ENCODE peak calls at places on chromosomes 1 and 21, in six cellular contexts. One of them, this sample, is unnamed. For H3K9me3, the result is how much of the 10 kb centered on the place peaks cover.

GRCh38 chr1:19123837-19124236 is 86.2 kb downstream of the UBR4 start:
- DNase-seq in BE2C: no peak
- DNase-seq in neural progenitor cell: no peak
- DNase-seq in uterus: no peak
- DNase-seq in hepatocyte: no peak
- DNase-seq in cardiac muscle cell: peak
- DNase-seq in this sample: no peak

GRCh38 chr1:198519639-198520501 is 20.6 kb downstream of the ATP6V1G3 start:
- DNase-seq in BE2C: no peak
- DNase-seq in neural progenitor cell: no peak
- DNase-seq in uterus: no peak
- DNase-seq in hepatocyte: no peak
- DNase-seq in cardiac muscle cell: peak
- DNase-seq in this sample: no peak

GRCh38 chr21:34046917-34047316 is 26.5 kb upstream of the MRPS6 start:
- DNase-seq in BE2C: no peak
- DNase-seq in neural progenitor cell: no peak
- DNase-seq in uterus: no peak
- DNase-seq in hepatocyte: no peak
- DNase-seq in cardiac muscle cell: no peak
- DNase-seq in this sample: no peak

GRCh38 chr1:183147735-183148134 is 38.3 kb upstream of the LAMC2 start:
- DNase-seq in BE2C: no peak
- DNase-seq in neural progenitor cell: no peak
- DNase-seq in uterus: no peak
- DNase-seq in hepatocyte: no peak
- DNase-seq in cardiac muscle cell: peak
- DNase-seq in this sample: no peak

GRCh38 chr1:76190749-76191424 is 116.3 kb downstream of the ST6GALNAC3 start:
- DNase-seq in BE2C: no peak
- DNase-seq in neural progenitor cell: no peak
- DNase-seq in uterus: no peak
- DNase-seq in hepatocyte: no peak
- DNase-seq in cardiac muscle cell: no peak
- DNase-seq in this sample: no peak

GRCh38 chr1:43279666-43280065 is 5.7 kb downstream of the C1orf210 start:
- DNase-seq in BE2C: no peak
- DNase-seq in neural progenitor cell: no peak
- DNase-seq in uterus: no peak
- DNase-seq in hepatocyte: no peak
- DNase-seq in cardiac muscle cell: no peak
- DNase-seq in this sample: no peak

GRCh38 chr1:37476460-37477197 is 2.2 kb downstream of the ZC3H12A start:
- DNase-seq in BE2C: peak
- DNase-seq in neural progenitor cell: no peak
- DNase-seq in uterus: peak
- DNase-seq in hepatocyte: peak
- DNase-seq in cardiac muscle cell: peak
- DNase-seq in this sample: no peak

GRCh38 chr1:51519048-51519856 is at the start of gene EPS15:
- DNase-seq in BE2C: peak
- DNase-seq in neural progenitor cell: peak
- DNase-seq in uterus: peak
- DNase-seq in hepatocyte: peak
- DNase-seq in cardiac muscle cell: peak
- DNase-seq in this sample: peak

GRCh38 chr1:244273845-244274619 is 177.7 kb downstream of the ADSS2 start:
- DNase-seq in BE2C: peak
- DNase-seq in neural progenitor cell: no peak
- DNase-seq in uterus: peak
- DNase-seq in hepatocyte: peak
- DNase-seq in cardiac muscle cell: peak
- DNase-seq in this sample: no peak

GRCh38 chr1:22531251-22531650 is 32.0 kb upstream of the EPHA8 start:
- DNase-seq in BE2C: no peak
- DNase-seq in neural progenitor cell: no peak
- DNase-seq in uterus: no peak
- DNase-seq in hepatocyte: no peak
- DNase-seq in cardiac muscle cell: no peak
- DNase-seq in this sample: no peak

GRCh38 chr1:109239047-109239579 is 10.2 kb upstream of the CELSR2 start:
- DNase-seq in BE2C: no peak
- DNase-seq in neural progenitor cell: no peak
- DNase-seq in uterus: no peak
- DNase-seq in hepatocyte: no peak
- DNase-seq in cardiac muscle cell: no peak
- DNase-seq in this sample: no peak

GRCh38 chr21:37338671-37339526 is 27.7 kb upstream of the DYRK1A start:
- DNase-seq in BE2C: peak
- DNase-seq in neural progenitor cell: no peak
- DNase-seq in uterus: peak
- DNase-seq in hepatocyte: peak
- DNase-seq in cardiac muscle cell: peak
- DNase-seq in this sample: peak

GRCh38 chr1:171468120-171468790 is 17.1 kb upstream of the PRRC2C start:
- DNase-seq in BE2C: no peak
- DNase-seq in neural progenitor cell: no peak
- DNase-seq in uterus: no peak
- DNase-seq in hepatocyte: no peak
- DNase-seq in cardiac muscle cell: peak
- DNase-seq in this sample: no peak

GRCh38 chr1:151790940-151791651 is 796 bp upstream of the TDRKH start:
- DNase-seq in BE2C: peak
- DNase-seq in neural progenitor cell: peak
- DNase-seq in uterus: no peak
- DNase-seq in hepatocyte: peak
- DNase-seq in cardiac muscle cell: no peak
- DNase-seq in this sample: peak

GRCh38 chr1:151787689-151788088 is 2.6 kb downstream of the TDRKH start:
- DNase-seq in BE2C: no peak
- DNase-seq in neural progenitor cell: no peak
- DNase-seq in uterus: no peak
- DNase-seq in hepatocyte: no peak
- DNase-seq in cardiac muscle cell: no peak
- DNase-seq in this sample: no peak

DNA sequence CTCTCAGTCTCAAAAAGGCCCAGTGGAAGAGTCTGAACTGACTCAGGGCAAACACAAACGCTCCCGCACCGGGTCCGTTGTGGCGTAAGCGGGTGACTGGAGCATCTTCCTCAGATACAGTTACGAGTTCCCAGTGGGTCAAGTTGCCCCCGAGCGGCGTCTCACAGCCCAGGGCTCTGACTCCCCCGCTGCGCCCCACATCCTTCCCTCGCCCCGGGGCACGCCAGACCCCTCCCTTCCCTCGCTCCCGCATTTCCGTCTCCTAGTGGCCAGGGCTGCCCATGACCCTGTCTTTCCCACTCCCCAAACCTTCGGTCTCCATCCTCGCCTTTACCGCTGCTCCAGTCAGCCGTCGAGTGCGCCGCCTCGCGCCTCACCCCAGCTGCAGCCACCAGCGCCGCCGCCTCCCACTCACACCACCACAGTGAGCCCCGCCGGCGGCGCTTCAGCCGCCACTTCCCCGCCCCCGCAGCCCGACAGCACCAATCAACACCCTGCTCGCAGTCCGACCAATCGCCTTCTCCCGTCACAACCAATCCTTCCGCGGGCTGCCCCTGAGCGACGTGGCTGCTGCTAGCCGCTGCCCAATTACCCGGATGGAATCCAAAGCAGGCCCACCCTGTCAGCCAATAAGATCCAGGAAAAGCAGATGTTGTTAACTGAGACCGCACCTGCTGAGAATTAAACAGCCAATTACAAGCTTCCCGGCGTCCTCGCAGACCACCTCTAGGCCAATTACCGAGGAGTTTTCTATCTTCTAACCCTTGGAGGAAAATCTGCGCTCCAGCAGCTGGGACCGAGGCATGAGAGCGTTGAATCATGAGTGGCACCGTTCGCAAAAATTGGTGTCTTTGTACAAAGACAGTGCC is at the start of gene TDRKH:
- DNase-seq in BE2C: peak
- DNase-seq in neural progenitor cell: peak
- DNase-seq in uterus: peak
- DNase-seq in hepatocyte: peak
- DNase-seq in cardiac muscle cell: peak
- DNase-seq in this sample: peak
- TF ChIP-seq CTCF in BE2C: peak
- TF ChIP-seq CTCF in neural progenitor cell: peak
- TF ChIP-seq CTCF in uterus: no peak
- TF ChIP-seq CTCF in hepatocyte: no peak
- TF ChIP-seq CTCF in cardiac muscle cell: no peak
- TF ChIP-seq CTCF in this sample: peak

GRCh38 chr1:938711-939504 is 15.2 kb downstream of the SAMD11 start:
- DNase-seq in BE2C: no peak
- DNase-seq in neural progenitor cell: peak
- DNase-seq in uterus: no peak
- DNase-seq in hepatocyte: no peak
- DNase-seq in cardiac muscle cell: no peak
- DNase-seq in this sample: no peak
- H3K9me3 ChIP-seq in BE2C: under half
- H3K9me3 ChIP-seq in neural progenitor cell: under half
- H3K9me3 ChIP-seq in uterus: under half
- H3K9me3 ChIP-seq in hepatocyte: under half
- H3K9me3 ChIP-seq in cardiac muscle cell: under half
- H3K9me3 ChIP-seq in this sample: under half

DNA sequence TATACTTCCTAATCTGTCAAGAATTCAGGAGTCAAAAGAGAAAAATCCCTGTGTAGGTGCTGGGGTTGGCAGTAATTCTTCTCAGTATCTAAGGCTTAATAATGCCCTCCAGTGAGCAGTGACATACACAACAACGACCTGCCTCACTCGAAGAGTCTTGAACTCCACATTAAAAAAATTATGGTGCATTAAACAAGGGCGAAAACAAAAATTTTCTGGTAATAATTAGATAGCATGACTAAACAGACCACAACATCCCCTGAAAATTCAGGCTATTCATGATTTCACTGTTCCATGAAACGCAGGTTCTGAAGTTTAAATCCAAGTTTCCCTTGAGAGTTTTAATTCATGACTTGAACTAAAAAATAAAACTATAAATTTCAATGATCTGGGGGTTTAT is 5.1 kb downstream of the SRSF4 start:
- DNase-seq in BE2C: no peak
- DNase-seq in neural progenitor cell: no peak
- DNase-seq in uterus: no peak
- DNase-seq in hepatocyte: no peak
- DNase-seq in cardiac muscle cell: no peak
- DNase-seq in this sample: no peak
- TF ChIP-seq CTCF in BE2C: no peak
- TF ChIP-seq CTCF in neural progenitor cell: no peak
- TF ChIP-seq CTCF in uterus: no peak
- TF ChIP-seq CTCF in hepatocyte: peak
- TF ChIP-seq CTCF in cardiac muscle cell: no peak
- TF ChIP-seq CTCF in this sample: no peak

DNA sequence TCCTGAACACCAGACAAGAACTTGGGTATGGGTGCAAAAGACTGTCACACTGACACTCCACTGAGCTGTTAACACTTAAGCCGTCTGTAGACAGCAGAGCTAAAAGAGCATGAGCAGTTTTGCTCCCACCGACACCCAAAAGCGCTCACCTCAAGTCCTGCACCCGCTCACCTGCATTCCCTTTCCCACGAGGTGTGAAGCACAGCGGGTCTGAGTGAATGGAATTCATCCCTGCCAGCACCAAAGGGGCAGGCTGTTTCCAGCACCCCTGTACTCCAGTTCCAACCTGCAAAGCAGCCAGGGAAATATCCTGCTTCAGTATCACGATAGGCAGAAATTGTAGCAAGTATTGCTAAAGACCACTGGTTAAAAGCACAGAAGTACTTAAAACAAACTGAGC is 28.8 kb downstream of the KRTAP21-3 start:
- DNase-seq in BE2C: no peak
- DNase-seq in neural progenitor cell: no peak
- DNase-seq in uterus: no peak
- DNase-seq in hepatocyte: no peak
- DNase-seq in cardiac muscle cell: no peak
- DNase-seq in this sample: no peak
- H3K9me3 ChIP-seq in BE2C: under half
- H3K9me3 ChIP-seq in neural progenitor cell: under half
- H3K9me3 ChIP-seq in uterus: under half
- H3K9me3 ChIP-seq in hepatocyte: under half
- H3K9me3 ChIP-seq in cardiac muscle cell: under half
- H3K9me3 ChIP-seq in this sample: under half

GRCh38 chr1:119917304-119918055 is 21.2 kb upstream of the ADAM30 start:
- DNase-seq in BE2C: no peak
- DNase-seq in neural progenitor cell: no peak
- DNase-seq in uterus: no peak
- DNase-seq in hepatocyte: no peak
- DNase-seq in cardiac muscle cell: no peak
- DNase-seq in this sample: no peak
- TF ChIP-seq CTCF in BE2C: no peak
- TF ChIP-seq CTCF in neural progenitor cell: no peak
- TF ChIP-seq CTCF in uterus: no peak
- TF ChIP-seq CTCF in hepatocyte: no peak
- TF ChIP-seq CTCF in cardiac muscle cell: no peak
- TF ChIP-seq CTCF in this sample: no peak

GRCh38 chr1:119700326-119700725 is 11.4 kb upstream of the PHGDH start:
- DNase-seq in BE2C: no peak
- DNase-seq in neural progenitor cell: no peak
- DNase-seq in uterus: no peak
- DNase-seq in hepatocyte: no peak
- DNase-seq in cardiac muscle cell: no peak
- DNase-seq in this sample: no peak
- H3K9me3 ChIP-seq in BE2C: under half
- H3K9me3 ChIP-seq in neural progenitor cell: under half
- H3K9me3 ChIP-seq in uterus: under half
- H3K9me3 ChIP-seq in hepatocyte: under half
- H3K9me3 ChIP-seq in cardiac muscle cell: under half
- H3K9me3 ChIP-seq in this sample: under half